ENCODE peak calls at places on chromosomes 13 and 19, in eight cellular contexts. Y is Calu3; P is DMS 273 treated with DMSO at 0.1 percent for 48 hours; X is HCEC 1CT; O is activated naive CD8-positive, alpha-beta T cell treated with anti-CD3 and anti-CD28 coated beads for 36 hours; V is nucleus accumbens; Z is tibial nerve; T is neural progenitor cell. Q is an unnamed sample.
A peak's percentile ranks its signal among the peaks of the same experiment; 100 is the strongest.

GRCh38 chr19:39436350-39436716 is 584 bp upstream of the RPS16 start:
- DNase-seq in Y (no peak), P (no peak), X (no peak), O (no peak), V (no peak), Z (no peak), T (no peak), Q (no peak)

GRCh38 chr13:36377822-36378480 is 31.8 kb upstream of the SPART start:
- DNase-seq in Y (no peak), P (no peak), X (no peak), O (no peak), V (no peak), Z (no peak), T (no peak), Q (no peak)

GRCh38 chr13:95254341-95254740 is 46.9 kb downstream of the ABCC4 start:
- DNase-seq in Y (no peak), P (no peak), X (peak; percentile 37), O (no peak), V (no peak), Z (no peak), T (no peak), Q (no peak)

GRCh38 chr13:112702341-112702982 is 12.6 kb downstream of the ATP11A start:
- DNase-seq in Y (no peak), P (no peak), X (no peak), O (no peak), V (no peak), Z (no peak), T (no peak), Q (no peak)

GRCh38 chr19:7333198-7334118 is 15.3 kb upstream of the ARHGEF18 start:
- DNase-seq in Y (peak; percentile 16), P (no peak), X (no peak), O (no peak), V (no peak), Z (no peak), T (no peak), Q (no peak)

GRCh38 chr19:16197188-16197621 is 506 bp upstream of the AP1M1 start:
- DNase-seq in Y (no peak), P (no peak), X (peak; percentile 96), O (no peak), V (no peak), Z (peak; percentile 30), T (no peak), Q (no peak)

GRCh38 chr19:30690935-30691505 is 318.8 kb downstream of the ZNF536 start:
- DNase-seq in Y (no peak), P (no peak), X (no peak), O (no peak), V (no peak), Z (no peak), T (peak; percentile 25), Q (no peak)

GRCh38 chr13:51856998-51857397 is 4.8 kb upstream of the CCDC70 start:
- DNase-seq in Y (no peak), P (no peak), X (no peak), O (no peak), V (no peak), Z (no peak), T (no peak), Q (no peak)

GRCh38 chr13:91185294-91185863 is 162.1 kb upstream of the MIR17HG start:
- DNase-seq in Y (no peak), P (no peak), X (no peak), O (no peak), V (no peak), Z (no peak), T (peak; percentile 29), Q (no peak)

GRCh38 chr13:52617070-52618060 is 24.9 kb upstream of the HNRNPA1L2 start:
- DNase-seq in Y (peak; percentile 89), P (peak; percentile 79), X (peak; percentile 89), O (peak; percentile 87), V (peak; percentile 49), Z (peak; percentile 66), T (peak; percentile 87), Q (peak; percentile 37)

GRCh38 chr13:39023316-39023715 is 14.6 kb downstream of the PROSER1 start:
- DNase-seq in Y (no peak), P (no peak), X (no peak), O (no peak), V (no peak), Z (no peak), T (no peak), Q (no peak)

GRCh38 chr13:40283666-40284065 is 382.8 kb downstream of the FOXO1 start:
- DNase-seq in Y (no peak), P (no peak), X (no peak), O (no peak), V (no peak), Z (no peak), T (no peak), Q (no peak)

GRCh38 chr13:100648354-100648753 is 26.2 kb downstream of the TMTC4 start:
- DNase-seq in Y (no peak), P (no peak), X (no peak), O (no peak), V (no peak), Z (no peak), T (no peak), Q (no peak)

GRCh38 chr13:109628251-109628699 is 158.1 kb downstream of the IRS2 start:
- DNase-seq in Y (no peak), P (no peak), X (peak; percentile 87), O (no peak), V (no peak), Z (no peak), T (no peak), Q (no peak)

GRCh38 chr13:73657821-73658540 is 476.2 kb downstream of the KLF12 start:
- DNase-seq in Y (no peak), P (no peak), X (peak; percentile 9), O (no peak), V (no peak), Z (peak; percentile 36), T (no peak), Q (peak; percentile 11)

GRCh38 chr19:6610934-6611370 is 20.0 kb upstream of the CD70 start:
- DNase-seq in Y (no peak), P (no peak), X (peak; percentile 94), O (no peak), V (no peak), Z (no peak), T (no peak), Q (no peak)

GRCh38 chr13:34294483-34295129 is 476.7 kb downstream of the RFC3 start:
- DNase-seq in Y (no peak), P (no peak), X (no peak), O (no peak), V (no peak), Z (no peak), T (peak; percentile 9), Q (no peak)

GRCh38 chr13:32851083-32852064 is 164.8 kb upstream of the KL start:
- DNase-seq in Y (no peak), P (no peak), X (no peak), O (no peak), V (no peak), Z (peak; percentile 30), T (no peak), Q (no peak)

GRCh38 chr19:28569132-28570114 is 643.5 kb downstream of the UQCRFS1 start:
- DNase-seq in Y (no peak), P (no peak), X (no peak), O (no peak), V (no peak), Z (no peak), T (no peak), Q (no peak)

GRCh38 chr13:50215389-50215788 is 200.1 kb downstream of the KCNRG start:
- DNase-seq in Y (no peak), P (no peak), X (no peak), O (no peak), V (no peak), Z (no peak), T (no peak), Q (no peak)

GRCh38 chr19:2618611-2619010 is 83.9 kb downstream of the GNG7 start:
- DNase-seq in Y (peak; percentile 67), P (no peak), X (peak; percentile 57), O (peak; percentile 76), V (no peak), Z (peak; percentile 57), T (no peak), Q (no peak)

GRCh38 chr13:109151255-109151654 is 521.8 kb downstream of the MYO16 start:
- DNase-seq in Y (no peak), P (no peak), X (peak; percentile 43), O (no peak), V (no peak), Z (no peak), T (no peak), Q (no peak)

GRCh38 chr19:18972301-18972831 is 31.3 kb upstream of the HOMER3 start:
- DNase-seq in Y (no peak), P (no peak), X (peak; percentile 32), O (no peak), V (no peak), Z (no peak), T (no peak), Q (no peak)

GRCh38 chr19:4557971-4558941 is 1.2 kb downstream of the SEMA6B start:
- DNase-seq in Y (peak; percentile 51), P (no peak), X (no peak), O (no peak), V (no peak), Z (no peak), T (peak; percentile 67), Q (no peak)

GRCh38 chr19:2478756-2479555 is 3.0 kb downstream of the GADD45B start:
- DNase-seq in Y (peak; percentile 60), P (no peak), X (peak; percentile 72), O (peak; percentile 79), V (no peak), Z (peak; percentile 69), T (peak; percentile 47), Q (peak; percentile 48)

GRCh38 chr13:94558721-94559120 is 37.2 kb downstream of the TGDS start:
- DNase-seq in Y (no peak), P (no peak), X (no peak), O (peak; percentile 37), V (no peak), Z (no peak), T (no peak), Q (no peak)

Q was measured in amygdala.